ENCODE peak calls at places on chromosomes 6 and 20, in five cellular contexts. O, N, D, L and P are unnamed samples.

GRCh38 chr6:133099573-133099972 is 141.6 kb upstream of the EYA4 start:
- DNase-seq in O (no peak), D (no peak), L (no peak), N (no peak), P (no peak)

GRCh38 chr6:107440935-107441334 is 18.4 kb downstream of the PDSS2 start:
- DNase-seq in L (no peak), N (no peak), O (no peak), D (no peak), P (no peak)

GRCh38 chr20:41140226-41141133 is 3.1 kb downstream of the PLCG1 start:
- DNase-seq in O (no peak), N (no peak), D (no peak), L (no peak), P (no peak)

GRCh38 chr6:66772785-66773184 is 1065.8 kb upstream of the EYS start:
- DNase-seq in N (no peak), D (no peak), O (no peak), L (no peak), P (no peak)

GRCh38 chr20:8255945-8256632 is 124.0 kb downstream of the PLCB1 start:
- DNase-seq in L (no peak), N (no peak), O (no peak), D (no peak), P (peak)

GRCh38 chr20:25246182-25246943 is 1.5 kb upstream of the PYGB start:
- DNase-seq in D (no peak), O (no peak), L (no peak), N (no peak), P (no peak)

GRCh38 chr20:878511-879307 is 37.4 kb downstream of the ANGPT4 start:
- DNase-seq in N (no peak), D (no peak), O (no peak), L (peak), P (no peak)

GRCh38 chr20:26163890-26164289 is 467.2 kb upstream of the ZNF337 start:
- DNase-seq in N (no peak), D (no peak), O (no peak), L (no peak), P (no peak)

GRCh38 chr20:37798312-37798711 is 104.5 kb downstream of the CTNNBL1 start:
- DNase-seq in D (no peak), O (no peak), N (no peak), L (no peak), P (no peak)

GRCh38 chr6:1535295-1535694 is 74.4 kb upstream of the FOXC1 start:
- DNase-seq in O (no peak), N (no peak), L (no peak), D (no peak), P (no peak)

GRCh38 chr6:34324738-34325444 is 67.6 kb downstream of the NUDT3 start:
- DNase-seq in D (peak), L (no peak), O (no peak), N (no peak), P (no peak)

GRCh38 chr20:61352381-61353260 is 100.6 kb downstream of the CDH4 start:
- DNase-seq in D (no peak), L (no peak), N (peak), O (no peak), P (no peak)

GRCh38 chr6:143677891-143678737 is at the start of gene PHACTR2:
- DNase-seq in N (peak), L (peak), O (peak), D (peak), P (peak)

GRCh38 chr6:97866616-97867015 is 583.6 kb upstream of the MMS22L start:
- DNase-seq in D (no peak), N (no peak), O (no peak), L (no peak), P (no peak)

DNA sequence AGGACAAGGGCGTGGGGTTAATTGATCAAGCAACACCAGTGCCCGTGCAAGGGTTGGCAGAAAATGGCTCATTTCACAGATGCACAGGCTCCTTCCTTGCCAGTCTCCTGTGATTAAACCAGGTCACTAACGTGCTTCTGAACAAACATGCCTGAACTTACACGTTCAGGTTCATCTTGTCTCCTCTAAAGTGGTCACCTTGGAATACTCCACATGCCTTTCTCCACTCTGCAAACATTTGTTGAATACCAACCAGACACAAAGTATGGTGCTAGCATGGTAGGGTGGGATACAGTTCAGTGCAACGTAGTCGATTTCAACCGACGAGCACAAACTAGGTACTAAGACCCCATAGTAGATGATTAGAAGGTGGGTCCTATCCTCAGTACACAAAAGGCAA is 72.6 kb upstream of the PTPRT start:
- DNase-seq in L (no peak), N (no peak), D (no peak), O (no peak), P (no peak)
- H3K27ac ChIP-seq in L (no peak), N (no peak), D (no peak), O (no peak), P (no peak)

GRCh38 chr6:116409756-116410155 is 39.0 kb downstream of the DSE start:
- DNase-seq in N (no peak), O (no peak), L (no peak), D (no peak), P (no peak)
- H3K27ac ChIP-seq in N (no peak), O (no peak), L (no peak), D (peak), P (no peak)

GRCh38 chr6:149563203-149563927 is 2.8 kb upstream of the GINM1 start:
- DNase-seq in L (no peak), N (no peak), O (no peak), D (no peak), P (no peak)

GRCh38 chr6:149566372-149567193 is at the start of gene GINM1:
- DNase-seq in O (no peak), N (peak), D (no peak), L (no peak), P (peak)

GRCh38 chr6:149565539-149566371 is 420 bp upstream of the GINM1 start:
- DNase-seq in O (peak), D (peak), N (peak), L (peak), P (peak)

GRCh38 chr6:149560736-149561135 is 5.4 kb upstream of the GINM1 start:
- DNase-seq in O (no peak), N (no peak), D (no peak), L (no peak), P (peak)

GRCh38 chr6:149563928-149564325 is 2.2 kb upstream of the GINM1 start:
- DNase-seq in D (no peak), O (no peak), N (no peak), L (no peak), P (no peak)
- H3K27ac ChIP-seq in D (peak), O (no peak), N (no peak), L (no peak), P (no peak)

DNA sequence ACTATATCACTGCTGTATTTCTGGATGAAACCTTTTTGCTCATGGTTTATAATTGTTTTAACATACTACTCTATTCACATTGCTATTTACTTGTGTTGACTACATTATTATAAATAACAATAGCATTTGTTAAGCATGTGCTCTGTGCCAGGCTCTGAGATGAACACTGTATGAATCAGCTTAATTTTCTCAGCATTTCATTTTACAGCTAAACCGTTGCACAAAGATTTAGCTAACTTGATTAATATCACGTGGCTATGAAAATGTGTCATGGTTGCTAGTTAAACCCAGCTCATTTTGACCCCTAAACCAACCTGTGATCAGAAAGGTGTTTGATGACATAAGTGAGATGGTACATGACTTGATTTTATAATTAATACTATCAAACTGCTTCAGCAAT is 77.5 kb downstream of the NCOA7 start:
- DNase-seq in N (no peak), L (no peak), O (no peak), D (no peak), P (no peak)
- H3K27ac ChIP-seq in N (no peak), L (no peak), O (no peak), D (peak), P (no peak)

GRCh38 chr20:57480444-57481152 is 44.3 kb downstream of the CTCFL start:
- DNase-seq in O (no peak), N (no peak), L (no peak), D (no peak), P (no peak)
- H3K27ac ChIP-seq in O (no peak), N (no peak), L (no peak), D (no peak), P (no peak)

DNA sequence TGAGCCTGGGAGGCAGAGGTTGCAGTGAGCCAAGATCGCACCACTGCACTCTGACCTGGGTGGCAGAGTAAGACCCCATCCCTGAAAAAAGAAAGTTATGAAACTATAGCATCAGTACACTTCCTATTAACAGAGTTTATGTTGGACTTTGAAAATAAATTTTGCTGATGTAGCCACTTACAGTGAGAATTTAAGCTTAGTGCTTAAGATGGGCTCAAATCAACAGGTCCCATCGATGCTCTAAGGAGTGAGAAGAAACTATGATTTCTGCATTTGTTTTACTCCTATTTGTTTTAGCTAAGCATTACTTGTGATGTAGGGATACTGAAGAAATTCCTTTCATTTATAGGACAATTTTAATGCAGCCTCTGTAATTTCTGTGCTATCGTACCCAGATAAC is 93.3 kb upstream of the CLDN20 start:
- DNase-seq in L (no peak), O (no peak), D (no peak), N (no peak), P (no peak)
- H3K27ac ChIP-seq in L (no peak), O (peak), D (no peak), N (no peak), P (no peak)

GRCh38 chr6:15421945-15422733 is 176.3 kb downstream of the JARID2 start:
- DNase-seq in L (no peak), N (no peak), D (no peak), O (no peak), P (no peak)
- H3K27ac ChIP-seq in L (no peak), N (no peak), D (peak), O (no peak), P (no peak)

DNA sequence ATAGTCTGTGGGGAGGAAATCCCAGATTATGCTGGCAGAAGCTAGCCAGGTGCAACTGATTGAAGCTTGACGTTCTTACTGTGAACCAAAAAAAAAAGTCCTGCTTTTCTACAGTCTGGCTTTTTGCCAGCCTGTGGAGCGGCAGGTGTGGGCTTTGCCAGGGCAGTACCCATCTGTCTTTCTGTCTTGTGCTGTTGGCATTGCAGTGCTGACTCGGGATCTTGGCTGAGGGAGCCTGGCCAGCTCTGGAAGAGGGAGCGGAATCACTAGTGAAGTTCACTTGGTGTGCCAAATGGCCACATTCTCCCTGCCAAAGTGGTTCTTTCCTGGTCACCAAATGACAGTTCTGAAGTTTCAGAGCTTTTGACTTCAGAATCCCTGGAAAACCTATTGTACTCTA is 5.0 kb downstream of the KIF3B start:
- DNase-seq in O (no peak), N (no peak), D (no peak), L (no peak), P (no peak)
- H3K27ac ChIP-seq in O (no peak), N (no peak), D (no peak), L (no peak), P (no peak)

GRCh38 chr6:31861919-31862343 is 690 bp downstream of the NEU1 start:
- DNase-seq in L (no peak), D (no peak), O (no peak), N (no peak), P (no peak)
- H3K27ac ChIP-seq in L (no peak), D (peak), O (peak), N (no peak), P (no peak)